ENCODE peak calls at places on chromosome 5, in nine cellular contexts. One of them, this sample, is unnamed.

GRCh38 chr5:60826653-60827052 is 17.4 kb downstream of the ELOVL7 start:
- DNase-seq in GM12865: peak
- DNase-seq in stomach: no peak
- DNase-seq in OCI-LY7: no peak
- DNase-seq in kidney epithelial cell: no peak
- DNase-seq in brain microvascular endothelial cell: no peak
- DNase-seq in A549: no peak
- DNase-seq in colonic mucosa: no peak
- DNase-seq in esophagus muscularis mucosa: no peak
- DNase-seq in this sample: no peak

GRCh38 chr5:77630246-77631165 is 8.0 kb downstream of the OTP start:
- DNase-seq in GM12865: peak
- DNase-seq in stomach: peak
- DNase-seq in OCI-LY7: no peak
- DNase-seq in kidney epithelial cell: no peak
- DNase-seq in brain microvascular endothelial cell: no peak
- DNase-seq in A549: peak
- DNase-seq in colonic mucosa: peak
- DNase-seq in esophagus muscularis mucosa: peak
- DNase-seq in this sample: no peak

GRCh38 chr5:57082441-57083067 is 91.3 kb upstream of the GPBP1 start:
- DNase-seq in GM12865: no peak
- DNase-seq in stomach: no peak
- DNase-seq in OCI-LY7: peak
- DNase-seq in kidney epithelial cell: peak
- DNase-seq in brain microvascular endothelial cell: peak
- DNase-seq in A549: no peak
- DNase-seq in colonic mucosa: no peak
- DNase-seq in esophagus muscularis mucosa: no peak
- DNase-seq in this sample: peak

GRCh38 chr5:174706997-174707548 is 17.3 kb upstream of the MSX2 start:
- DNase-seq in GM12865: no peak
- DNase-seq in stomach: no peak
- DNase-seq in OCI-LY7: no peak
- DNase-seq in kidney epithelial cell: no peak
- DNase-seq in brain microvascular endothelial cell: no peak
- DNase-seq in A549: no peak
- DNase-seq in colonic mucosa: no peak
- DNase-seq in esophagus muscularis mucosa: no peak
- DNase-seq in this sample: peak

GRCh38 chr5:100496296-100496695 is 38.9 kb upstream of the FAM174A start:
- DNase-seq in GM12865: no peak
- DNase-seq in stomach: no peak
- DNase-seq in OCI-LY7: no peak
- DNase-seq in kidney epithelial cell: no peak
- DNase-seq in brain microvascular endothelial cell: no peak
- DNase-seq in A549: no peak
- DNase-seq in colonic mucosa: no peak
- DNase-seq in esophagus muscularis mucosa: no peak
- DNase-seq in this sample: no peak

GRCh38 chr5:157459715-157460599 is at the start of gene NIPAL4:
- DNase-seq in GM12865: no peak
- DNase-seq in stomach: no peak
- DNase-seq in OCI-LY7: no peak
- DNase-seq in kidney epithelial cell: no peak
- DNase-seq in brain microvascular endothelial cell: no peak
- DNase-seq in A549: peak
- DNase-seq in colonic mucosa: no peak
- DNase-seq in esophagus muscularis mucosa: no peak
- DNase-seq in this sample: no peak

GRCh38 chr5:138824924-138825863 is 49.9 kb downstream of the LRRTM2 start:
- DNase-seq in GM12865: peak
- DNase-seq in stomach: no peak
- DNase-seq in OCI-LY7: peak
- DNase-seq in kidney epithelial cell: no peak
- DNase-seq in brain microvascular endothelial cell: peak
- DNase-seq in A549: peak
- DNase-seq in colonic mucosa: no peak
- DNase-seq in esophagus muscularis mucosa: no peak
- DNase-seq in this sample: no peak

GRCh38 chr5:36573441-36573840 is 33.0 kb upstream of the SLC1A3 start:
- DNase-seq in GM12865: no peak
- DNase-seq in stomach: no peak
- DNase-seq in OCI-LY7: no peak
- DNase-seq in kidney epithelial cell: peak
- DNase-seq in brain microvascular endothelial cell: peak
- DNase-seq in A549: no peak
- DNase-seq in colonic mucosa: no peak
- DNase-seq in esophagus muscularis mucosa: no peak
- DNase-seq in this sample: peak

GRCh38 chr5:134427540-134428041 is 15.9 kb upstream of the CDKN2AIPNL start:
- DNase-seq in GM12865: no peak
- DNase-seq in stomach: no peak
- DNase-seq in OCI-LY7: no peak
- DNase-seq in kidney epithelial cell: no peak
- DNase-seq in brain microvascular endothelial cell: no peak
- DNase-seq in A549: no peak
- DNase-seq in colonic mucosa: no peak
- DNase-seq in esophagus muscularis mucosa: no peak
- DNase-seq in this sample: no peak

GRCh38 chr5:170434953-170435605 is 45.9 kb upstream of the KCNMB1 start:
- DNase-seq in GM12865: peak
- DNase-seq in stomach: peak
- DNase-seq in OCI-LY7: peak
- DNase-seq in kidney epithelial cell: no peak
- DNase-seq in brain microvascular endothelial cell: peak
- DNase-seq in A549: peak
- DNase-seq in colonic mucosa: peak
- DNase-seq in esophagus muscularis mucosa: no peak
- DNase-seq in this sample: peak

GRCh38 chr5:180683523-180683922 is 34.1 kb upstream of the FLT4 start:
- DNase-seq in GM12865: no peak
- DNase-seq in stomach: no peak
- DNase-seq in OCI-LY7: no peak
- DNase-seq in kidney epithelial cell: no peak
- DNase-seq in brain microvascular endothelial cell: no peak
- DNase-seq in A549: no peak
- DNase-seq in colonic mucosa: no peak
- DNase-seq in esophagus muscularis mucosa: peak
- DNase-seq in this sample: no peak

GRCh38 chr5:15746833-15747232 is 246.9 kb downstream of the FBXL7 start:
- DNase-seq in GM12865: no peak
- DNase-seq in stomach: no peak
- DNase-seq in OCI-LY7: no peak
- DNase-seq in kidney epithelial cell: no peak
- DNase-seq in brain microvascular endothelial cell: no peak
- DNase-seq in A549: no peak
- DNase-seq in colonic mucosa: no peak
- DNase-seq in esophagus muscularis mucosa: no peak
- DNase-seq in this sample: no peak

GRCh38 chr5:39367711-39368110 is 3.4 kb upstream of the C9 start:
- DNase-seq in GM12865: no peak
- DNase-seq in stomach: no peak
- DNase-seq in OCI-LY7: no peak
- DNase-seq in kidney epithelial cell: no peak
- DNase-seq in brain microvascular endothelial cell: no peak
- DNase-seq in A549: no peak
- DNase-seq in colonic mucosa: no peak
- DNase-seq in esophagus muscularis mucosa: no peak
- DNase-seq in this sample: no peak

GRCh38 chr5:141747152-141747640 is 65.2 kb upstream of the ARAP3 start:
- DNase-seq in GM12865: peak
- DNase-seq in stomach: peak
- DNase-seq in OCI-LY7: peak
- DNase-seq in kidney epithelial cell: peak
- DNase-seq in brain microvascular endothelial cell: peak
- DNase-seq in A549: no peak
- DNase-seq in colonic mucosa: peak
- DNase-seq in esophagus muscularis mucosa: no peak
- DNase-seq in this sample: peak

GRCh38 chr5:156687514-156687913 is 162.6 kb upstream of the PPP1R2B start:
- DNase-seq in GM12865: no peak
- DNase-seq in stomach: no peak
- DNase-seq in OCI-LY7: no peak
- DNase-seq in kidney epithelial cell: no peak
- DNase-seq in brain microvascular endothelial cell: no peak
- DNase-seq in A549: no peak
- DNase-seq in colonic mucosa: no peak
- DNase-seq in esophagus muscularis mucosa: no peak
- DNase-seq in this sample: no peak

GRCh38 chr5:139717221-139717620 is 69.1 kb downstream of the CXXC5 start:
- DNase-seq in GM12865: no peak
- DNase-seq in stomach: no peak
- DNase-seq in OCI-LY7: no peak
- DNase-seq in kidney epithelial cell: no peak
- DNase-seq in brain microvascular endothelial cell: no peak
- DNase-seq in A549: no peak
- DNase-seq in colonic mucosa: no peak
- DNase-seq in esophagus muscularis mucosa: no peak
- DNase-seq in this sample: no peak

GRCh38 chr5:137345396-137345795 is 153.7 kb downstream of the SPOCK1 start:
- DNase-seq in GM12865: no peak
- DNase-seq in stomach: no peak
- DNase-seq in OCI-LY7: no peak
- DNase-seq in kidney epithelial cell: no peak
- DNase-seq in brain microvascular endothelial cell: no peak
- DNase-seq in A549: no peak
- DNase-seq in colonic mucosa: no peak
- DNase-seq in esophagus muscularis mucosa: no peak
- DNase-seq in this sample: no peak

GRCh38 chr5:56155085-56155484 is 78.0 kb downstream of the ANKRD55 start:
- DNase-seq in GM12865: peak
- DNase-seq in stomach: no peak
- DNase-seq in OCI-LY7: no peak
- DNase-seq in kidney epithelial cell: no peak
- DNase-seq in brain microvascular endothelial cell: no peak
- DNase-seq in A549: no peak
- DNase-seq in colonic mucosa: no peak
- DNase-seq in esophagus muscularis mucosa: no peak
- DNase-seq in this sample: no peak

GRCh38 chr5:25516136-25516535 is 871.4 kb upstream of the CDH10 start:
- DNase-seq in GM12865: no peak
- DNase-seq in stomach: no peak
- DNase-seq in OCI-LY7: no peak
- DNase-seq in kidney epithelial cell: no peak
- DNase-seq in brain microvascular endothelial cell: no peak
- DNase-seq in A549: no peak
- DNase-seq in colonic mucosa: no peak
- DNase-seq in esophagus muscularis mucosa: no peak
- DNase-seq in this sample: no peak

GRCh38 chr5:72525816-72526215 is 18.6 kb upstream of the ZNF366 start:
- DNase-seq in GM12865: no peak
- DNase-seq in stomach: no peak
- DNase-seq in OCI-LY7: no peak
- DNase-seq in kidney epithelial cell: peak
- DNase-seq in brain microvascular endothelial cell: peak
- DNase-seq in A549: no peak
- DNase-seq in colonic mucosa: no peak
- DNase-seq in esophagus muscularis mucosa: no peak
- DNase-seq in this sample: no peak

DNA sequence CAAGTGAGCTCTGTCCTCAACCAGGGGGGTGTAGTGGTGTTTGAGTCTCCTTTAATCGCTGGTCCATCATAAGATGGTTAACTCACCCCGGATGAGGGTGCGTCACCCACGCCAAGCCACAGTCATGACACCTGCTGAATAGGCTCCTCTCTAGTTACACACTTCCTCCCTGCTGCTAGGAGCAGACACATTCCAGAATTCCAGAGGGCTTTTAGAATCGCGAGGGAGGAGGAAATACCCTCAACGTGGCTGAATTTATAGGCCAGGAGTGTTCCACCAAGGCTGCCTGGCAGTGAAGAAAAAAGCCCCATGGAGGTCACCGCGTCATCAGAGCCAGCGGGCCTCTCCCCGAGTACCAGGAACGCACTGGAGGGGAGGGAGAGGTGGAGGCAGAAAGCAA is 5.1 kb downstream of the GLRX start:
- DNase-seq in GM12865: no peak
- DNase-seq in stomach: no peak
- DNase-seq in OCI-LY7: no peak
- DNase-seq in kidney epithelial cell: peak
- DNase-seq in brain microvascular endothelial cell: peak
- DNase-seq in A549: no peak
- DNase-seq in colonic mucosa: peak
- DNase-seq in esophagus muscularis mucosa: no peak
- DNase-seq in this sample: no peak
- H3K4me3 ChIP-seq in GM12865: no peak
- H3K4me3 ChIP-seq in stomach: no peak
- H3K4me3 ChIP-seq in OCI-LY7: no peak
- H3K4me3 ChIP-seq in kidney epithelial cell: no peak
- H3K4me3 ChIP-seq in brain microvascular endothelial cell: no peak
- H3K4me3 ChIP-seq in A549: no peak
- H3K4me3 ChIP-seq in colonic mucosa: peak
- H3K4me3 ChIP-seq in esophagus muscularis mucosa: peak
- H3K4me3 ChIP-seq in this sample: no peak

GRCh38 chr5:159290741-159291140 is 27.7 kb downstream of the UBLCP1 start:
- DNase-seq in GM12865: no peak
- DNase-seq in stomach: no peak
- DNase-seq in OCI-LY7: no peak
- DNase-seq in kidney epithelial cell: no peak
- DNase-seq in brain microvascular endothelial cell: no peak
- DNase-seq in A549: no peak
- DNase-seq in colonic mucosa: no peak
- DNase-seq in esophagus muscularis mucosa: no peak
- DNase-seq in this sample: peak
- TF ChIP-seq CTCF in GM12865: no peak
- TF ChIP-seq CTCF in stomach: no peak
- TF ChIP-seq CTCF in OCI-LY7: no peak
- TF ChIP-seq CTCF in kidney epithelial cell: no peak
- TF ChIP-seq CTCF in brain microvascular endothelial cell: no peak
- TF ChIP-seq CTCF in A549: no peak
- TF ChIP-seq CTCF in colonic mucosa: no peak
- TF ChIP-seq CTCF in esophagus muscularis mucosa: no peak
- TF ChIP-seq CTCF in this sample: no peak

DNA sequence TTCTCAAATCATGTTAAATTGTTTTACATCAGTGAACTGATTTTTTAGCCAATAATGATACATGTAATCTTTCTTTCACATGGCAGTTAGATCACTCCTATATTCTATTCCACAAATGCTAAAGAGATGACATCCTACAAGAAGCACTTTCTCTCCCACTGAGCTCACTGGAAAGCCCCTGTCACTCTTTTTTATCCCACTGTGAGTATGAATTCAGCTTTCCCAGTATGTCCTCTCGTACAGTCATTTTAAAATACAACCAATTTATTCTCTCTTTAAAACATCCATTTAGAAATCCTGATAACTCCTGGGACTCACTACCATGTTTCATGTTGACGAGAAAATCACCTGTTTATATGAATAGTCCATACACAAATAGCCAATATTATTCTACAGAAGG is 599.9 kb downstream of the SEMA5A start:
- DNase-seq in GM12865: no peak
- DNase-seq in stomach: no peak
- DNase-seq in OCI-LY7: no peak
- DNase-seq in kidney epithelial cell: no peak
- DNase-seq in brain microvascular endothelial cell: no peak
- DNase-seq in A549: no peak
- DNase-seq in colonic mucosa: no peak
- DNase-seq in esophagus muscularis mucosa: no peak
- DNase-seq in this sample: no peak
- H3K4me3 ChIP-seq in GM12865: no peak
- H3K4me3 ChIP-seq in stomach: no peak
- H3K4me3 ChIP-seq in OCI-LY7: no peak
- H3K4me3 ChIP-seq in kidney epithelial cell: no peak
- H3K4me3 ChIP-seq in brain microvascular endothelial cell: no peak
- H3K4me3 ChIP-seq in A549: no peak
- H3K4me3 ChIP-seq in colonic mucosa: no peak
- H3K4me3 ChIP-seq in esophagus muscularis mucosa: no peak
- H3K4me3 ChIP-seq in this sample: no peak

GRCh38 chr5:178869577-178869976 is 9.8 kb downstream of the ZNF354B start:
- DNase-seq in GM12865: no peak
- DNase-seq in stomach: no peak
- DNase-seq in OCI-LY7: no peak
- DNase-seq in kidney epithelial cell: no peak
- DNase-seq in brain microvascular endothelial cell: peak
- DNase-seq in A549: no peak
- DNase-seq in colonic mucosa: no peak
- DNase-seq in esophagus muscularis mucosa: no peak
- DNase-seq in this sample: no peak
- TF ChIP-seq CTCF in GM12865: no peak
- TF ChIP-seq CTCF in stomach: no peak
- TF ChIP-seq CTCF in OCI-LY7: no peak
- TF ChIP-seq CTCF in kidney epithelial cell: no peak
- TF ChIP-seq CTCF in brain microvascular endothelial cell: no peak
- TF ChIP-seq CTCF in A549: no peak
- TF ChIP-seq CTCF in colonic mucosa: no peak
- TF ChIP-seq CTCF in esophagus muscularis mucosa: no peak
- TF ChIP-seq CTCF in this sample: no peak